ENCODE peak calls at places on chromosome 7, in four cellular contexts. One of them, this sample, is unnamed.
A peak's percentile ranks its signal among the peaks of the same experiment; 100 is the strongest.

GRCh38 chr7:151428393-151429231 is 11.3 kb downstream of the CRYGN start:
- DNase-seq in K562: no peak
- DNase-seq in HepG2: peak; percentile 27
- DNase-seq in WTC11: no peak
- DNase-seq in this sample: no peak

GRCh38 chr7:136956671-136957070 is 88.2 kb downstream of the CHRM2 start:
- DNase-seq in WTC11: no peak
- DNase-seq in K562: no peak
- DNase-seq in HepG2: no peak
- DNase-seq in this sample: no peak

GRCh38 chr7:127392182-127392565 is 334 bp downstream of the ZNF800 start:
- DNase-seq in K562: peak; percentile 86
- DNase-seq in WTC11: peak; percentile 61
- DNase-seq in HepG2: no peak
- DNase-seq in this sample: no peak

GRCh38 chr7:155269766-155270585 is 27.7 kb upstream of the INSIG1 start:
- DNase-seq in WTC11: no peak
- DNase-seq in HepG2: peak; percentile 51
- DNase-seq in K562: no peak
- DNase-seq in this sample: no peak

GRCh38 chr7:29091722-29092121 is 54.6 kb downstream of the CPVL start:
- DNase-seq in K562: no peak
- DNase-seq in HepG2: no peak
- DNase-seq in WTC11: no peak
- DNase-seq in this sample: no peak

GRCh38 chr7:132080967-132081668 is 495.2 kb downstream of the PLXNA4 start:
- DNase-seq in HepG2: no peak
- DNase-seq in WTC11: no peak
- DNase-seq in K562: no peak
- DNase-seq in this sample: no peak

GRCh38 chr7:118870187-118870586 is 645.7 kb downstream of the ANKRD7 start:
- DNase-seq in WTC11: no peak
- DNase-seq in HepG2: peak; percentile 3
- DNase-seq in K562: no peak
- DNase-seq in this sample: no peak

GRCh38 chr7:108211382-108212201 is 81.4 kb upstream of the LAMB4 start:
- DNase-seq in HepG2: peak; percentile 42
- DNase-seq in WTC11: peak; percentile 44
- DNase-seq in K562: peak; percentile 60
- DNase-seq in this sample: peak; percentile 80

GRCh38 chr7:39810710-39811109 is 139.3 kb upstream of the CDK13 start:
- DNase-seq in WTC11: no peak
- DNase-seq in HepG2: no peak
- DNase-seq in K562: no peak
- DNase-seq in this sample: no peak

GRCh38 chr7:84274029-84274638 is 79.5 kb upstream of the SEMA3A start:
- DNase-seq in HepG2: no peak
- DNase-seq in WTC11: no peak
- DNase-seq in K562: no peak
- DNase-seq in this sample: no peak

GRCh38 chr7:23350466-23350865 is 51.3 kb downstream of the MALSU1 start:
- DNase-seq in HepG2: no peak
- DNase-seq in WTC11: no peak
- DNase-seq in K562: no peak
- DNase-seq in this sample: no peak

GRCh38 chr7:99331002-99331401 is 5.3 kb downstream of the ARPC1A start:
- DNase-seq in K562: no peak
- DNase-seq in WTC11: no peak
- DNase-seq in HepG2: no peak
- DNase-seq in this sample: no peak

GRCh38 chr7:114214454-114214853 is 200.2 kb upstream of the FOXP2 start:
- DNase-seq in HepG2: no peak
- DNase-seq in K562: no peak
- DNase-seq in WTC11: no peak
- DNase-seq in this sample: no peak

GRCh38 chr7:91050677-91051076 is 213.6 kb upstream of the FZD1 start:
- DNase-seq in HepG2: no peak
- DNase-seq in WTC11: no peak
- DNase-seq in K562: no peak
- DNase-seq in this sample: no peak

GRCh38 chr7:108120943-108121342 is 9.2 kb downstream of the LAMB4 start:
- DNase-seq in WTC11: no peak
- DNase-seq in K562: no peak
- DNase-seq in HepG2: no peak
- DNase-seq in this sample: no peak

GRCh38 chr7:142181211-142181610 is 69.7 kb downstream of the MGAM2 start:
- DNase-seq in WTC11: no peak
- DNase-seq in K562: no peak
- DNase-seq in HepG2: no peak
- DNase-seq in this sample: no peak

GRCh38 chr7:50735327-50735726 is 47.4 kb downstream of the GRB10 start:
- DNase-seq in K562: no peak
- DNase-seq in HepG2: no peak
- DNase-seq in WTC11: no peak
- DNase-seq in this sample: no peak

GRCh38 chr7:55508301-55509011 is 63.8 kb downstream of the VOPP1 start:
- DNase-seq in WTC11: no peak
- DNase-seq in HepG2: peak; percentile 5
- DNase-seq in K562: no peak
- DNase-seq in this sample: no peak

GRCh38 chr7:130397472-130397871 is 17.2 kb downstream of the CPA1 start:
- DNase-seq in WTC11: no peak
- DNase-seq in K562: no peak
- DNase-seq in HepG2: no peak
- DNase-seq in this sample: no peak

GRCh38 chr7:136869991-136870798 is 1.7 kb downstream of the CHRM2 start:
- DNase-seq in K562: no peak
- DNase-seq in WTC11: peak; percentile 29
- DNase-seq in HepG2: no peak
- DNase-seq in this sample: no peak

GRCh38 chr7:6446977-6447588 is 671 bp downstream of the DAGLB start:
- DNase-seq in HepG2: peak; percentile 78
- DNase-seq in WTC11: peak; percentile 70
- DNase-seq in K562: no peak
- DNase-seq in this sample: no peak

GRCh38 chr7:89914673-89915072 is 239.6 kb upstream of the STEAP1 start:
- DNase-seq in WTC11: no peak
- DNase-seq in K562: no peak
- DNase-seq in HepG2: no peak
- DNase-seq in this sample: no peak

GRCh38 chr7:2929321-2930201 is 85.5 kb upstream of the GNA12 start:
- DNase-seq in K562: no peak
- DNase-seq in HepG2: no peak
- DNase-seq in WTC11: peak; percentile 4
- DNase-seq in this sample: no peak

GRCh38 chr7:135414850-135415439 is 95.0 kb downstream of the CNOT4 start:
- DNase-seq in K562: peak; percentile 72
- DNase-seq in WTC11: peak; percentile 69
- DNase-seq in HepG2: peak; percentile 74
- DNase-seq in this sample: no peak

GRCh38 chr7:21850531-21851285 is 95.0 kb downstream of the CDCA7L start:
- DNase-seq in WTC11: no peak
- DNase-seq in HepG2: no peak
- DNase-seq in K562: no peak
- DNase-seq in this sample: no peak

DNA sequence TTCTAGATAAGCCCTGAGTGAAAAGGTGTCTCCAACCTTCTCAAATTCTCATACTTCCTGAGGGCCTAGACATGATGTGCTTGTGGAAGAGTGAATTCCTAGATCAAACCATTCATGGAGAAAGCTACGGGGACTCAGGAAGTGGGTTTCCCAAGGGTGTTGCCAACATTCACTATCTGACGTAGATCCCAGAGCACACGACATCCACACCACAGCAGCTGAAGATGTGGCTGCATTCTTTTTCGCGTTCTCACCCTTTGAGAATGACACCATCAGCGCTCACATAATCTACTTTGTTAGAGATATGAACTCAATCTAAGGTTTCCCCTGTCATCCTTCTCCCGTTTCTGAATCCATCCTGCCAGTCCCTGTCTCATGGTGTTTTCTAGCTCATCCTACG is 290.8 kb downstream of the DNAJB6 start:
- DNase-seq in HepG2: no peak
- DNase-seq in K562: no peak
- DNase-seq in WTC11: no peak
- DNase-seq in this sample: no peak
- TF ChIP-seq ETV6 in HepG2: no peak
- TF ChIP-seq ETV6 in K562: no peak
- TF ChIP-seq ETV6 in WTC11: no peak
- TF ChIP-seq ETV6 in this sample: no peak

GRCh38 chr7:110142939-110143526 is 947.9 kb upstream of the LRRN3 start:
- DNase-seq in WTC11: no peak
- DNase-seq in K562: no peak
- DNase-seq in HepG2: no peak
- DNase-seq in this sample: no peak
- TF ChIP-seq ETV6 in WTC11: no peak
- TF ChIP-seq ETV6 in K562: no peak
- TF ChIP-seq ETV6 in HepG2: no peak
- TF ChIP-seq ETV6 in this sample: no peak

GRCh38 chr7:70091362-70091761 is 493.1 kb downstream of the AUTS2 start:
- DNase-seq in K562: no peak
- DNase-seq in HepG2: no peak
- DNase-seq in WTC11: no peak
- DNase-seq in this sample: no peak

GRCh38 chr7:70092314-70093303 is 494.3 kb downstream of the AUTS2 start:
- DNase-seq in K562: no peak
- DNase-seq in HepG2: no peak
- DNase-seq in WTC11: no peak
- DNase-seq in this sample: no peak

GRCh38 chr7:70097639-70098038 is 499.4 kb downstream of the AUTS2 start:
- DNase-seq in WTC11: no peak
- DNase-seq in K562: no peak
- DNase-seq in HepG2: no peak
- DNase-seq in this sample: no peak

GRCh38 chr7:70098133-70098561 is 499.9 kb downstream of the AUTS2 start:
- DNase-seq in K562: no peak
- DNase-seq in HepG2: no peak
- DNase-seq in WTC11: no peak
- DNase-seq in this sample: no peak

GRCh38 chr7:70093496-70093895 is 495.2 kb downstream of the AUTS2 start:
- DNase-seq in HepG2: no peak
- DNase-seq in WTC11: no peak
- DNase-seq in K562: no peak
- DNase-seq in this sample: no peak
- TF ChIP-seq ETV6 in HepG2: no peak
- TF ChIP-seq ETV6 in WTC11: no peak
- TF ChIP-seq ETV6 in K562: no peak
- TF ChIP-seq ETV6 in this sample: no peak

DNA sequence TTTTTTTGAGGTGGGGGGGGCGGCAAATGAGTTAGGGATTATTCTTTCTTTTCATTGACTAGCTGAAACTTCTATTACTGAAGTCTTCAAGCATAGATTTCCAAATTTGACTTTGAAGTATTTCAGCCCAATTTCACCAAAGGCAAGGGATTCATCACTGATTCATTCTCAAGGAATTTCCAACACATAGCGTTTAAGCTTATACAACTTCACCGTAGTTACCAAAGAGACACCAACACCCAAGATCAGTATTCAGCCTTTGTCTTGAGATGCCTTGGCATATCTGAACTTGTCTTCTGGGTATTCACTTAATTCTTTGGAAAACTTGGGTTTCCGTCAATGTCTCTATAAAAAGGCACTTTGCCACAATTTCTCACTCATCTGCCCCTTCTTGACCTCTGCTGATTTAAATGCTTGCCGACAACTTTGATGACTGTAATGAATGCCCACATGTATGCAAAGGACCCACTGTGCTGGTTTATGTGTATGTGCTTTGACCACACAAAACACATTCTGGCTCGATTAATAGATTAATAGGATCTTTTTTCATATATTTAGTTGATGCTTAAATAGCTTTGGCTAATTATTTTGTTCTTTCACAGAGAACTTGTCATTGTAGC is 49.6 kb downstream of the TES start:
- DNase-seq in WTC11: no peak
- DNase-seq in HepG2: no peak
- DNase-seq in K562: no peak
- DNase-seq in this sample: no peak
- TF ChIP-seq ETV6 in WTC11: no peak
- TF ChIP-seq ETV6 in HepG2: no peak
- TF ChIP-seq ETV6 in K562: no peak
- TF ChIP-seq ETV6 in this sample: no peak

GRCh38 chr7:116242177-116242576 is 31.8 kb downstream of the TES start:
- DNase-seq in WTC11: no peak
- DNase-seq in HepG2: no peak
- DNase-seq in K562: no peak
- DNase-seq in this sample: no peak
- TF ChIP-seq ETV6 in WTC11: no peak
- TF ChIP-seq ETV6 in HepG2: no peak
- TF ChIP-seq ETV6 in K562: no peak
- TF ChIP-seq ETV6 in this sample: no peak

GRCh38 chr7:111437736-111438135 is 124.6 kb downstream of the IMMP2L start:
- DNase-seq in WTC11: no peak
- DNase-seq in HepG2: no peak
- DNase-seq in K562: no peak
- DNase-seq in this sample: no peak

GRCh38 chr7:111438369-111439289 is 123.7 kb downstream of the IMMP2L start:
- DNase-seq in HepG2: no peak
- DNase-seq in WTC11: no peak
- DNase-seq in K562: peak; percentile 91
- DNase-seq in this sample: no peak

GRCh38 chr7:111436608-111437007 is 125.7 kb downstream of the IMMP2L start:
- DNase-seq in HepG2: no peak
- DNase-seq in WTC11: no peak
- DNase-seq in K562: no peak
- DNase-seq in this sample: no peak

GRCh38 chr7:111439977-111440376 is 122.3 kb downstream of the IMMP2L start:
- DNase-seq in WTC11: no peak
- DNase-seq in K562: no peak
- DNase-seq in HepG2: no peak
- DNase-seq in this sample: no peak
- TF ChIP-seq ETV6 in WTC11: no peak
- TF ChIP-seq ETV6 in K562: no peak
- TF ChIP-seq ETV6 in HepG2: no peak
- TF ChIP-seq ETV6 in this sample: no peak

DNA sequence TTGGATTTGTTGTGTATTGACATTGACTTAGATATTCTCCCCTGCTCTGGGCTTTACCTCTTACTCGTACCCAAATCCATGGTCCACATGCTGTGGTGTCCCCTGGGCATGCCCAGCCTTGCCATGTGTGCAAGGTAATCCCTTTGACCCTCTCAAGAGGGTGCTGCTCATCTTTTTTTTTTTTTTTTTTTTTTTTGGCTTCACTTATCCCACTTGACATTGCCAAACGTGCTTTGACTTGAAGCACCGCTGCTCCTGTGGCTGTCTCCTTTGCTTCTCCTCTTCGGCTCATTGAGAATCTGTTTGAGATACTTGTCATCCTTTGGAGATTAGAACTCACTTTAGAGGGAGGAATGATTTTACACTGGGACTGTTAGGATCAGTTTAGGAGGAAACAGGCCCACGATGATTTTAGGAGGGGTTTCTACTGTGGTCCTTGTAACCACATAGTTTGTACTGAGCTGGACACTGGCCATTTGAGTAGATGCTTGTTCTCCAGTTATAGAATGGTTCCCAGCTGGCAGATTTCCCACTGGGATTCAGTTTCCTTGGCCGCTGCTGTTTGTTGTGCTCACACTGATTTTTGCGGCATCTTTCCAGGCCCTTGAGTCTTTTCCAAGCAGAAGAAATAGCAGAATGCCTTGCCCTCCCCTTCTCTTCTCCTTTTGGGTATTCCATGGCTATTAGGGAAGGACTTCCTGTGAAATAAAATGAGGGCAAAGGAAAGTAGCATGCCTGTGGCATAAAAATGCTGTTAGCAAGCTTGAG is 184.8 kb downstream of the AUTS2 start:
- DNase-seq in K562: no peak
- DNase-seq in WTC11: no peak
- DNase-seq in HepG2: no peak
- DNase-seq in this sample: no peak
- TF ChIP-seq ETV6 in K562: no peak
- TF ChIP-seq ETV6 in WTC11: no peak
- TF ChIP-seq ETV6 in HepG2: no peak
- TF ChIP-seq ETV6 in this sample: no peak

This sample was measured in GM12878.